ENCODE peak calls at places on chromosomes 11 and 22, in nine cellular contexts. B is HepG2, L is mammary epithelial cell, M is fibroblast of lung, F is hepatocyte, U is H9, I is H1, A is GM23338, C is A549. Y is an unnamed sample.
A peak's percentile ranks its signal among the peaks of the same experiment; 100 is the strongest.

GRCh38 chr11:2311456-2312201 is 9.8 kb downstream of the TSPAN32 start:
- DNase-seq in I (no peak), L (no peak), C (no peak), B (no peak), U (no peak), M (no peak), F (no peak), A (no peak), Y (no peak)

GRCh38 chr11:78645226-78646202 is 70.8 kb upstream of the NARS2 start:
- DNase-seq in M (peak; percentile 74), L (peak; percentile 74), B (peak; percentile 63), A (peak; percentile 87), C (peak; percentile 58), I (peak; percentile 95), F (peak; percentile 81), U (peak; percentile 85), Y (peak; percentile 96)

GRCh38 chr11:12110714-12111481 is 508 bp downstream of the MICAL2 start:
- DNase-seq in U (peak; percentile 43), M (no peak), C (no peak), B (no peak), F (no peak), I (peak; percentile 64), A (peak; percentile 62), L (peak; percentile 37), Y (peak; percentile 34)

GRCh38 chr11:122981388-122982264 is at the start of gene BSX:
- DNase-seq in U (peak; percentile 96), C (no peak), I (peak; percentile 91), L (peak; percentile 53), B (peak; percentile 4), F (peak; percentile 77), A (peak; percentile 95), M (peak; percentile 35), Y (peak; percentile 55)

GRCh38 chr22:36934153-36934939 is 20.9 kb downstream of the CSF2RB start:
- DNase-seq in A (no peak), M (no peak), C (no peak), B (no peak), I (no peak), F (no peak), L (no peak), U (peak; percentile 15), Y (no peak)

GRCh38 chr22:38871360-38872171 is 450 bp downstream of the CBX6 start:
- DNase-seq in C (no peak), M (no peak), B (no peak), F (peak; percentile 50), I (peak; percentile 59), U (no peak), A (peak; percentile 53), L (peak; percentile 25), Y (no peak)

GRCh38 chr11:43546561-43547410 is 133.8 kb upstream of the HSD17B12 start:
- DNase-seq in L (no peak), A (no peak), B (no peak), M (no peak), C (no peak), U (no peak), F (no peak), I (no peak), Y (no peak)

GRCh38 chr11:95134491-95134890 is 44.8 kb downstream of the ENDOD1 start:
- DNase-seq in U (no peak), I (no peak), B (no peak), A (no peak), C (no peak), L (peak; percentile 99), M (peak; percentile 36), F (peak; percentile 61), Y (peak; percentile 95)

GRCh38 chr22:33073989-33074391 is 15.8 kb upstream of the SYN3 start:
- DNase-seq in U (no peak), L (peak; percentile 85), I (no peak), B (no peak), M (no peak), C (peak; percentile 8), A (no peak), F (no peak), Y (peak; percentile 26)

GRCh38 chr11:69535928-69536327 is 54.5 kb downstream of the LINC01488 start:
- DNase-seq in I (no peak), L (no peak), M (no peak), B (no peak), C (no peak), F (no peak), U (no peak), A (no peak), Y (no peak)

GRCh38 chr22:19480789-19481188 is 1.1 kb downstream of the CDC45 start:
- DNase-seq in B (no peak), F (no peak), M (no peak), C (no peak), A (no peak), I (no peak), U (no peak), L (no peak), Y (no peak)

GRCh38 chr11:69430566-69430965 is 50.9 kb upstream of the LINC01488 start:
- DNase-seq in A (no peak), B (peak; percentile 37), U (no peak), F (no peak), M (no peak), I (no peak), L (no peak), C (no peak), Y (no peak)

GRCh38 chr22:23815781-23816551 is 22.8 kb downstream of the DERL3 start:
- DNase-seq in A (no peak), F (no peak), I (no peak), L (no peak), U (no peak), C (no peak), B (no peak), M (no peak), Y (no peak)

GRCh38 chr11:72543849-72544535 is 109.7 kb upstream of the CLPB start:
- DNase-seq in U (no peak), A (no peak), I (no peak), F (no peak), C (no peak), M (no peak), L (no peak), B (no peak), Y (no peak)

GRCh38 chr11:106156290-106156937 is 79.0 kb downstream of the AASDHPPT start:
- DNase-seq in A (peak; percentile 72), B (peak; percentile 15), M (peak; percentile 94), L (peak; percentile 58), F (peak; percentile 83), I (no peak), C (peak; percentile 10), U (no peak), Y (peak; percentile 76)

GRCh38 chr11:69605737-69606526 is 35.0 kb upstream of the CCND1 start:
- DNase-seq in U (no peak), L (no peak), B (peak; percentile 21), A (no peak), F (no peak), M (no peak), I (peak; percentile 32), C (no peak), Y (no peak)

GRCh38 chr11:432501-433100 is 9.2 kb downstream of the ANO9 start:
- DNase-seq in C (no peak), M (no peak), I (no peak), L (no peak), F (no peak), B (no peak), U (no peak), A (no peak), Y (no peak)

GRCh38 chr11:1341928-1342524 is 32.6 kb upstream of the TOLLIP start:
- DNase-seq in B (no peak), I (no peak), F (no peak), C (peak; percentile 17), A (no peak), L (peak; percentile 9), U (no peak), M (peak; percentile 33), Y (peak; percentile 4)

GRCh38 chr11:88059326-88059725 is 115.9 kb downstream of the RAB38 start:
- DNase-seq in U (no peak), C (no peak), B (no peak), F (no peak), L (no peak), I (no peak), M (no peak), A (no peak), Y (peak; percentile 20)

DNA sequence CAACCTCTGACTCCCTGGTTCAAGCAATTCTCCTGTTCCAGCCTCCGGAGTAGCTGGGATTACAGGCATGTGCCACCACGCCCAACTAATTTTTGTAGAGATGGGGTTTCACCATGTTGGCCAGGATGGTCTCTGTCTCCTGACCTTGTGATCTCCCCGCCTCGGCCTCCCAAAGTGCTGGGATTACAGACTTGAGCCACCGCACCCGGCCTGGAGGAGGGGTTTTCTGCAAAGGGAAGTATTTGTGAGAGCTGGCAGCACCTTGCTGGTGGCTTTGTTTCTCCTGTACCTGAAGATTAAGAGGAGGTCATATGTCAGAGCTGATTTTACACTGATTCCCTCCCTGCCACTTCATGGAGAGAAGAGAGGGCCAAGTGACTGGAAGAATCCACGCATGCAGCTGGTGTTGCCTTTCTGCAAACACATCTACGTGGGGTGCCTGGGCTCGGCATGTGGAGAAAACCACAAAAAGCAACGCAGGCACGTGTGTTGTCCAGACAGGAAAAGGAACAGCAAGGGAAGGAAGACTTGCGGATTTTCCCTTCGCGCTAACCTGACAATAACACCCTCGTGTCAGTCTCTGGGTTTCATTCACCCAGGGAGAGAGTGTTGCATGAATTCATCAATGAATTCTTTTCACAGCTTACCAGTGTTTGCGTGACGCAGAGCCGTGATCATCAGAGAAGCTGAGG is 61.9 kb downstream of the TSPAN18 start:
- DNase-seq in L (no peak), F (no peak), I (no peak), C (no peak), A (no peak), U (no peak), B (no peak), M (no peak), Y (no peak)
- H3K4me1 ChIP-seq in L (no peaks in the 10 kb centered on the region), F (peaks cover 24% of the 10 kb centered on the region), I (peaks cover 8% of the 10 kb centered on the region), C (no peaks in the 10 kb centered on the region), A (peaks cover 30% of the 10 kb centered on the region), U (peaks cover 12% of the 10 kb centered on the region), B (no peaks in the 10 kb centered on the region), M (no peaks in the 10 kb centered on the region), Y (no peaks in the 10 kb centered on the region)

GRCh38 chr11:131584694-131585592 is 214.5 kb downstream of the NTM start:
- DNase-seq in U (peak; percentile 87), L (no peak), C (no peak), I (peak; percentile 91), F (no peak), A (peak; percentile 87), B (no peak), M (peak; percentile 28), Y (no peak)
- TF ChIP-seq CTCF in U (peak; percentile 89), L (no peak), C (no peak), I (peak; percentile 91), F (peak; percentile 24), A (peak; percentile 76), B (peak; percentile 12), M (peak; percentile 32), Y (peak; percentile 44)

GRCh38 chr11:132686827-132687370 is 845.4 kb downstream of the OPCML start:
- DNase-seq in L (no peak), U (no peak), A (no peak), I (no peak), B (no peak), M (no peak), F (no peak), C (no peak), Y (no peak)
- H3K4me2 ChIP-seq in L (no peak overlapping the region), U (no peak overlapping the region), A (no peak overlapping the region), I (no peak overlapping the region), B (no peak overlapping the region), M (no peak overlapping the region), F (no peak overlapping the region), C (no peak overlapping the region), Y (no peak overlapping the region)

DNA sequence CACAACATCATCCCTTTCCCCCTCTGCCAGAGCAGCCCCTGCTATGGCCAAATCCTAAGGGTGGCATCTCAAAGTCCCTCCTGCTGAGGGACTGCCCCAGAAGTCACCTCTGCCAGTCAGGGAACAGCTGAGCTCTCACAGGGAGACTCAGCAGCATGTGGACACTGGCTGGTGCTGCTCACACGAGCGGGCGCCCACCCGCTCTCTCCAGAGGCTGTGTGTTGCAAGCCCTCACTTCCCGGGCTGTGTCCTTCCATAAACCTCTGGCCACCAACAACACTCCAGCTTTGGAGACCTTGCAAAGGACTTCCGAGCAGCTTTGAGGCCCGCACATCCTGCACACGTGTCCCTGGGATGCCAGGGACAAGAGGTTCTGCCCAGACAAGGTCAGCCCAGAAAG is 2.8 kb downstream of the IGSF9B start:
- DNase-seq in M (no peak), F (no peak), A (no peak), U (no peak), C (no peak), L (no peak), I (no peak), B (no peak), Y (no peak)
- H3K4me1 ChIP-seq in M (no peaks in the 10 kb centered on the region), F (peaks cover 3% of the 10 kb centered on the region), A (peaks cover 64% of the 10 kb centered on the region), U (peaks cover 13% of the 10 kb centered on the region), C (peaks cover 3% of the 10 kb centered on the region), L (peaks cover 18% of the 10 kb centered on the region), I (peaks cover 35% of the 10 kb centered on the region), B (no peaks in the 10 kb centered on the region), Y (peaks cover 5% of the 10 kb centered on the region)

Y was measured in PC-3.